ENCODE peak calls at places on chromosomes 4 and X, in five cellular contexts. One of them, this sample, is unnamed. For H3K9me3, the result is how much of the 10 kb centered on the place peaks cover.

GRCh38 chrX:21929209-21929608 is 11.3 kb upstream of the SMS start:
- DNase-seq in pancreas: no peak
- DNase-seq in GM23248: no peak
- DNase-seq in CD4-positive, alpha-beta memory T cell: no peak
- DNase-seq in CD4-positive, alpha-beta T cell: no peak
- DNase-seq in this sample: no peak

GRCh38 chr4:110088670-110089069 is 109.7 kb downstream of the ELOVL6 start:
- DNase-seq in pancreas: no peak
- DNase-seq in GM23248: peak
- DNase-seq in CD4-positive, alpha-beta T cell: no peak
- DNase-seq in CD4-positive, alpha-beta memory T cell: no peak
- DNase-seq in this sample: no peak

GRCh38 chrX:110318664-110318968 is 731 bp upstream of the AMMECR1 start:
- DNase-seq in CD4-positive, alpha-beta T cell: no peak
- DNase-seq in GM23248: no peak
- DNase-seq in CD4-positive, alpha-beta memory T cell: no peak
- DNase-seq in pancreas: no peak
- DNase-seq in this sample: peak

GRCh38 chrX:53362439-53362838 is 60.0 kb downstream of the SMC1A start:
- DNase-seq in GM23248: no peak
- DNase-seq in CD4-positive, alpha-beta memory T cell: no peak
- DNase-seq in pancreas: no peak
- DNase-seq in CD4-positive, alpha-beta T cell: no peak
- DNase-seq in this sample: no peak

GRCh38 chr4:178205826-178206225 is 763.6 kb upstream of the AGA start:
- DNase-seq in GM23248: no peak
- DNase-seq in pancreas: no peak
- DNase-seq in CD4-positive, alpha-beta T cell: no peak
- DNase-seq in CD4-positive, alpha-beta memory T cell: no peak
- DNase-seq in this sample: no peak

GRCh38 chr4:73676881-73677323 is 56.7 kb upstream of the RASSF6 start:
- DNase-seq in CD4-positive, alpha-beta memory T cell: no peak
- DNase-seq in GM23248: peak
- DNase-seq in pancreas: peak
- DNase-seq in CD4-positive, alpha-beta T cell: no peak
- DNase-seq in this sample: no peak

GRCh38 chr4:40516651-40517050 is 113.0 kb downstream of the RBM47 start:
- DNase-seq in pancreas: no peak
- DNase-seq in CD4-positive, alpha-beta T cell: no peak
- DNase-seq in CD4-positive, alpha-beta memory T cell: no peak
- DNase-seq in GM23248: no peak
- DNase-seq in this sample: no peak

GRCh38 chr4:105304085-105304484 is 157.4 kb downstream of the TET2 start:
- DNase-seq in GM23248: no peak
- DNase-seq in pancreas: no peak
- DNase-seq in CD4-positive, alpha-beta memory T cell: no peak
- DNase-seq in CD4-positive, alpha-beta T cell: no peak
- DNase-seq in this sample: no peak

GRCh38 chr4:157121396-157121795 is 45.4 kb downstream of the GLRB start:
- DNase-seq in pancreas: no peak
- DNase-seq in CD4-positive, alpha-beta memory T cell: no peak
- DNase-seq in CD4-positive, alpha-beta T cell: no peak
- DNase-seq in GM23248: no peak
- DNase-seq in this sample: no peak

DNA sequence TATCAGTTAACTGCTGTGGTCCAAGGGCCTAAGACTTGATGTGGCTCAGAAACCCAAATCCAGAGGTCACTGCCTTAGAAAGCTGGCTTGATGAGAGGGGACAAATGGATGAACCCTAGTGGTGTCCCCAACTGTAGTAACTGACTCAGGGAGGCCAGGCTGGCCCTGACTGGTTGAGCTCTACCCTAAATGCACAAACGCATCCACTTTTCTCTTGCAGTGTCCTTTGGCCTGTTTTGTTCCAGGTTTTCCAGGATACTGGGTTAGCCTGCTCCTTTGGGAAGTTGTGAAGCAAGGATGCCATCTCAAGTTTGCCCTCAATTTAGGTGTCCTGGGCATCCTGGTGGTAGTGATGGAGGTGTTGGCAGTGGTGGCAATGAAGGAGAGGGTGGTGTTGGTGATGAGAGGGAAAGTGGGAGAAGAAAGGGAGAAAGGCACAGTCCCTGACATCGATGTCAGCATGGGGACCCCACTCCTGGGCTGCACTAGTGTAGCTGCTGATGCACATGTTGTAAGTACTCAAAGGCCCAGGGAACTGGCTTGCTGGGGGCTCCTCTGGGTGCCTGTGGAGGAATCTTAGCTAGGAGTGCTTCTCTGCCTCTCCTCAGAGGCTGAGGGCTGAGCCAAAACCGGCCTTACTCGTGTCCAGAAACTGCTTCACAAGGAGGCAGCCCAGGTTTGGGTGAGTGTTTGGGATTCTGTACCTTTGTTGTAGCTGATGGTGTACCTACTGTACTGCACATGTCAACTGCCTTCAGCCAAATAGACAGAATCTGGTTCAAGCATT is 2.9 kb upstream of the HAND2 start:
- DNase-seq in GM23248: no peak
- DNase-seq in pancreas: no peak
- DNase-seq in CD4-positive, alpha-beta memory T cell: no peak
- DNase-seq in CD4-positive, alpha-beta T cell: no peak
- DNase-seq in this sample: no peak
- H3K9me3 ChIP-seq in GM23248: under half
- H3K9me3 ChIP-seq in pancreas: under half
- H3K9me3 ChIP-seq in CD4-positive, alpha-beta memory T cell: under half
- H3K9me3 ChIP-seq in CD4-positive, alpha-beta T cell: under half
- H3K9me3 ChIP-seq in this sample: under half

GRCh38 chr4:49000806-49001205 is 14.7 kb downstream of the CWH43 start:
- DNase-seq in CD4-positive, alpha-beta T cell: no peak
- DNase-seq in CD4-positive, alpha-beta memory T cell: no peak
- DNase-seq in GM23248: no peak
- DNase-seq in pancreas: no peak
- DNase-seq in this sample: no peak

GRCh38 chr4:48998440-48998839 is 12.4 kb downstream of the CWH43 start:
- DNase-seq in CD4-positive, alpha-beta T cell: no peak
- DNase-seq in pancreas: no peak
- DNase-seq in CD4-positive, alpha-beta memory T cell: no peak
- DNase-seq in GM23248: no peak
- DNase-seq in this sample: no peak

GRCh38 chr4:48997962-48998361 is 11.9 kb downstream of the CWH43 start:
- DNase-seq in GM23248: no peak
- DNase-seq in CD4-positive, alpha-beta T cell: no peak
- DNase-seq in pancreas: no peak
- DNase-seq in CD4-positive, alpha-beta memory T cell: no peak
- DNase-seq in this sample: no peak

GRCh38 chr4:49002931-49003330 is 16.9 kb downstream of the CWH43 start:
- DNase-seq in CD4-positive, alpha-beta T cell: no peak
- DNase-seq in GM23248: no peak
- DNase-seq in CD4-positive, alpha-beta memory T cell: no peak
- DNase-seq in pancreas: no peak
- DNase-seq in this sample: no peak
- H3K9me3 ChIP-seq in CD4-positive, alpha-beta T cell: under half
- H3K9me3 ChIP-seq in GM23248: under half
- H3K9me3 ChIP-seq in CD4-positive, alpha-beta memory T cell: under half
- H3K9me3 ChIP-seq in pancreas: under half
- H3K9me3 ChIP-seq in this sample: under half

DNA sequence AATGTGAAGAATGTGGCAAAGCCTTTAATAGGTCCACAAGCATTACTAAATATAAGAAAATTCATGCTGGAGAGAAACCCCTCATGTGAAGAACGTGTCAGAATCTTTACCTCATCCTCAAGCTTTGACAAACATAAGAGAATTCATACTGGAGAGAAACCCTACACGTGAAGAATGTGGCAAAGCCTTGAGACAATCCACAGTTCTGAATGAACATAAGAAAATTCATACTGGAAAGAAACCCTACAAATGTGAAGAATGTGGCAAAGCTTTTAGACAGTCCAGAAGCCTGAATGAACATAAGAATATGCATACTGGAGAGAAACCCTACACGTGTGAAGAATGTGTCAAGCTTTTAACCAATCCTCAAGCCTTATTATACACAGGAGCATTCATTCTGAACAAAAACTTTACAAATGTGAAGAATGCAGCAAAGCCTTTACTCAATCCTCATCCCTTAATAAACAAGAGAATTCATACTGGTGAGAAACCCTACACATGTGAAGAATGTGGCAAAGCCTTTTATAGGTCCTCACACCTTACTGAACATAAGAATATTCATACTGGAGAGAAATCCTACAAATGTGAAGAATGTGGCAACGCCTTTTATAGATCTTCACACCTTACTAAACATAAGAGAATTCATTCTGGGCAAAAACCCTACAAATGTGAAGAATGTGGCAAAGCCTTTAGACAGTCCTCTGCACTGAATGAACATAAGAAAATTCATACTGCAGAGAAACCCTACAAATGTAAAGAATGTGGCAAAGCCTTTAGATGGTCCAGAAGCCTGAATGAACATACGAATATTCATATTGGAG is 51.1 kb downstream of the ZNF732 start:
- DNase-seq in CD4-positive, alpha-beta T cell: no peak
- DNase-seq in GM23248: no peak
- DNase-seq in pancreas: no peak
- DNase-seq in CD4-positive, alpha-beta memory T cell: no peak
- DNase-seq in this sample: no peak
- H3K9me3 ChIP-seq in CD4-positive, alpha-beta T cell: half or more
- H3K9me3 ChIP-seq in GM23248: under half
- H3K9me3 ChIP-seq in pancreas: under half
- H3K9me3 ChIP-seq in CD4-positive, alpha-beta memory T cell: under half
- H3K9me3 ChIP-seq in this sample: under half

GRCh38 chr4:53785996-53786395 is 194.7 kb upstream of the LNX1 start:
- DNase-seq in CD4-positive, alpha-beta T cell: no peak
- DNase-seq in GM23248: no peak
- DNase-seq in pancreas: no peak
- DNase-seq in CD4-positive, alpha-beta memory T cell: no peak
- DNase-seq in this sample: no peak
- H3K9me3 ChIP-seq in CD4-positive, alpha-beta T cell: under half
- H3K9me3 ChIP-seq in GM23248: under half
- H3K9me3 ChIP-seq in pancreas: under half
- H3K9me3 ChIP-seq in CD4-positive, alpha-beta memory T cell: under half
- H3K9me3 ChIP-seq in this sample: under half